ENCODE peak calls at places on chromosomes 12 and 14, in nine cellular contexts. C is activated CD8-positive, alpha-beta memory T cell treated with anti-CD3 and anti-CD28 coated beads for 24 hours; N is substantia nigra; K is activated CD8-positive, alpha-beta T cell treated with anti-CD3 and anti-CD28 coated beads, Interleukin-2, amount 10 ng/mL, durations not matched to agents 7 days and 5 days; T is HFFc6; Z is aorta; Q is NCI-H146; D is activated naive CD4-positive, alpha-beta T cell; E is stromal cell of bone marrow. O is an unnamed sample.

GRCh38 chr12:113634982-113635381 is 163.3 kb upstream of the LHX5 start:
- DNase-seq in C (no peak), N (no peak), K (no peak), T (no peak), Z (no peak), Q (no peak), D (no peak), E (no peak), O (no peak)

GRCh38 chr12:91211869-91212268 is 29.3 kb upstream of the DCN start:
- DNase-seq in C (no peak), N (no peak), K (no peak), T (no peak), Z (no peak), Q (no peak), D (no peak), E (no peak), O (no peak)

GRCh38 chr14:72049462-72049861 is 117.2 kb downstream of the RGS6 start:
- DNase-seq in C (no peak), N (no peak), K (no peak), T (no peak), Z (no peak), Q (no peak), D (no peak), E (no peak), O (no peak)

GRCh38 chr12:50764861-50765324 is 992 bp downstream of the ATF1 start:
- DNase-seq in C (no peak), N (peak; percentile 61), K (peak; percentile 59), T (peak; percentile 22), Z (no peak), Q (no peak), D (peak; percentile 41), E (no peak), O (peak; percentile 93)

GRCh38 chr14:49315570-49315969 is 270.6 kb downstream of the RPS29 start:
- DNase-seq in C (no peak), N (no peak), K (no peak), T (no peak), Z (no peak), Q (no peak), D (no peak), E (no peak), O (no peak)

GRCh38 chr12:106917503-106917902 is 38.2 kb upstream of the TMEM263 start:
- DNase-seq in C (no peak), N (no peak), K (no peak), T (no peak), Z (no peak), Q (peak; percentile 3), D (no peak), E (no peak), O (no peak)

GRCh38 chr12:24226745-24227350 is 277.4 kb upstream of the SOX5 start:
- DNase-seq in C (no peak), N (no peak), K (no peak), T (no peak), Z (no peak), Q (no peak), D (no peak), E (peak; percentile 83), O (no peak)

GRCh38 chr12:14836336-14837210 is 6.8 kb downstream of the ART4 start:
- DNase-seq in C (no peak), N (no peak), K (no peak), T (peak; percentile 86), Z (no peak), Q (no peak), D (no peak), E (peak; percentile 70), O (no peak)

GRCh38 chr12:56188786-56189335 is 422 bp downstream of the SMARCC2 start:
- DNase-seq in C (no peak), N (peak; percentile 57), K (no peak), T (no peak), Z (no peak), Q (peak; percentile 75), D (no peak), E (no peak), O (no peak)

GRCh38 chr14:95614335-95614734 is 71.9 kb upstream of the TCL1B start:
- DNase-seq in C (no peak), N (no peak), K (no peak), T (no peak), Z (no peak), Q (peak; percentile 17), D (no peak), E (no peak), O (no peak)

GRCh38 chr12:80025638-80026037 is 73.7 kb upstream of the OTOGL start:
- DNase-seq in C (no peak), N (no peak), K (no peak), T (no peak), Z (no peak), Q (no peak), D (no peak), E (no peak), O (no peak)

GRCh38 chr14:51430600-51430999 is 190.6 kb downstream of the TMX1 start:
- DNase-seq in C (no peak), N (peak; percentile 22), K (no peak), T (no peak), Z (no peak), Q (no peak), D (no peak), E (no peak), O (no peak)

GRCh38 chr12:42893196-42893595 is 303.6 kb upstream of the PRICKLE1 start:
- DNase-seq in C (no peak), N (no peak), K (no peak), T (no peak), Z (no peak), Q (no peak), D (no peak), E (no peak), O (no peak)

GRCh38 chr12:44874981-44875416 is 1.1 kb downstream of the NELL2 start:
- DNase-seq in C (no peak), N (no peak), K (peak; percentile 42), T (no peak), Z (peak; percentile 56), Q (no peak), D (no peak), E (no peak), O (no peak)

GRCh38 chr12:75692883-75693282 is 181.5 kb upstream of the KRR1 start:
- DNase-seq in C (no peak), N (no peak), K (no peak), T (no peak), Z (no peak), Q (no peak), D (no peak), E (peak; percentile 49), O (no peak)

GRCh38 chr14:45015133-45015532 is 53.1 kb downstream of the TOGARAM1 start:
- DNase-seq in C (no peak), N (no peak), K (no peak), T (no peak), Z (no peak), Q (no peak), D (no peak), E (no peak), O (no peak)

GRCh38 chr14:50389668-50390441 is 6.8 kb downstream of the CDKL1 start:
- DNase-seq in C (peak; percentile 26), N (no peak), K (no peak), T (no peak), Z (no peak), Q (no peak), D (no peak), E (no peak), O (no peak)

GRCh38 chr14:101175731-101176534 is 272.4 kb upstream of the RTL1 start:
- DNase-seq in C (no peak), N (no peak), K (no peak), T (no peak), Z (no peak), Q (peak; percentile 53), D (no peak), E (no peak), O (peak; percentile 67)

GRCh38 chr12:716506-716905 is 35.9 kb upstream of the WNK1 start:
- DNase-seq in C (no peak), N (no peak), K (peak; percentile 39), T (no peak), Z (no peak), Q (peak; percentile 11), D (no peak), E (no peak), O (no peak)

GRCh38 chr12:113860950-113861349 is 105.2 kb downstream of the RBM19 start:
- DNase-seq in C (no peak), N (no peak), K (no peak), T (peak; percentile 87), Z (no peak), Q (no peak), D (no peak), E (peak; percentile 31), O (no peak)

GRCh38 chr14:64811676-64812075 is 68.0 kb downstream of the SPTB start:
- DNase-seq in C (no peak), N (no peak), K (no peak), T (no peak), Z (no peak), Q (no peak), D (no peak), E (peak; percentile 9), O (no peak)